ENCODE peak calls at places on chromosomes 13 and 19, in seven cellular contexts. K is Caki2; D is kidney tubule cell; R is suprapubic skin; P is NCI-H187 treated with DMSO at 0.1 percent for 48 hours; X is T1000; T is stimulated activated CD4-positive, alpha-beta T cell treated with anti-CD3 and anti-CD28 coated beads, TNF-alpha, amount 100 ng/mL, for 48 hours. E is an unnamed sample.

GRCh38 chr13:51681037-51681678 is 96.9 kb downstream of the WDFY2 start:
- DNase-seq in K (peak), D (peak), R (no peak), P (no peak), X (no peak), T (no peak), E (no peak)

GRCh38 chr13:28623782-28624706 is 34.9 kb upstream of the POMP start:
- DNase-seq in K (no peak), D (no peak), R (no peak), P (no peak), X (no peak), T (no peak), E (no peak)

GRCh38 chr13:49664606-49665005 is 26.7 kb downstream of the EBPL start:
- DNase-seq in K (no peak), D (no peak), R (no peak), P (no peak), X (no peak), T (no peak), E (no peak)

GRCh38 chr13:23570931-23571330 is 719 bp downstream of the TNFRSF19 start:
- DNase-seq in K (no peak), D (peak), R (no peak), P (no peak), X (no peak), T (no peak), E (no peak)

GRCh38 chr13:24683833-24684599 is 3.8 kb downstream of the ATP12A start:
- DNase-seq in K (peak), D (peak), R (no peak), P (no peak), X (no peak), T (peak), E (peak)

GRCh38 chr19:15631817-15632216 is 8.9 kb upstream of the CYP4F3 start:
- DNase-seq in K (no peak), D (peak), R (no peak), P (no peak), X (no peak), T (peak), E (peak)

GRCh38 chr13:20721454-20722357 is 18.2 kb downstream of the IL17D start:
- DNase-seq in K (no peak), D (peak), R (no peak), P (no peak), X (no peak), T (no peak), E (no peak)

GRCh38 chr19:31595521-31595920 is 246.3 kb upstream of the TSHZ3 start:
- DNase-seq in K (no peak), D (no peak), R (no peak), P (no peak), X (no peak), T (no peak), E (no peak)

GRCh38 chr13:110876592-110876991 is 38.3 kb downstream of the ANKRD10 start:
- DNase-seq in K (no peak), D (no peak), R (no peak), P (no peak), X (no peak), T (no peak), E (no peak)

GRCh38 chr19:9205506-9206113 is 13.8 kb downstream of the OR7D4 start:
- DNase-seq in K (peak), D (peak), R (peak), P (no peak), X (peak), T (peak), E (peak)

GRCh38 chr13:48596128-48596429 is 57.6 kb upstream of the CYSLTR2 start:
- DNase-seq in K (no peak), D (no peak), R (no peak), P (no peak), X (no peak), T (no peak), E (no peak)

GRCh38 chr13:24313449-24313848 is 4.1 kb downstream of the C1QTNF9 start:
- DNase-seq in K (no peak), D (no peak), R (no peak), P (no peak), X (no peak), T (no peak), E (no peak)

GRCh38 chr13:99198630-99199029 is 2.0 kb upstream of the UBAC2 start:
- DNase-seq in K (no peak), D (no peak), R (no peak), P (no peak), X (no peak), T (no peak), E (no peak)

GRCh38 chr19:5156231-5156986 is 184.2 kb downstream of the PTPRS start:
- DNase-seq in K (no peak), D (no peak), R (no peak), P (no peak), X (no peak), T (no peak), E (no peak)

GRCh38 chr13:39401091-39401647 is 201.8 kb downstream of the LHFPL6 start:
- DNase-seq in K (peak), D (peak), R (no peak), P (no peak), X (no peak), T (no peak), E (no peak)

GRCh38 chr13:25874907-25875306 is 176.9 kb downstream of the SHISA2 start:
- DNase-seq in K (no peak), D (no peak), R (no peak), P (no peak), X (no peak), T (peak), E (no peak)

GRCh38 chr19:39846176-39846677 is at the start of gene FBL:
- DNase-seq in K (peak), D (peak), R (peak), P (peak), X (peak), T (peak), E (peak)

GRCh38 chr19:39193785-39194184 is 3.0 kb upstream of the NCCRP1 start:
- DNase-seq in K (peak), D (peak), R (no peak), P (no peak), X (no peak), T (no peak), E (no peak)

GRCh38 chr19:50489461-50490011 is 12.9 kb upstream of the GARIN5A start:
- DNase-seq in K (no peak), D (no peak), R (no peak), P (no peak), X (no peak), T (no peak), E (no peak)

GRCh38 chr13:99587893-99588606 is 86.8 kb downstream of the TM9SF2 start:
- DNase-seq in K (no peak), D (no peak), R (no peak), P (no peak), X (no peak), T (no peak), E (no peak)

GRCh38 chr13:98813993-98814392 is 61.5 kb upstream of the SLC15A1 start:
- DNase-seq in K (peak), D (no peak), R (no peak), P (no peak), X (no peak), T (no peak), E (no peak)

GRCh38 chr19:12843999-12844732 is 5.9 kb downstream of the MAST1 start:
- DNase-seq in K (no peak), D (no peak), R (no peak), P (no peak), X (no peak), T (no peak), E (no peak)

GRCh38 chr13:112603641-112604220 is 15.8 kb upstream of the TUBGCP3 start:
- DNase-seq in K (peak), D (no peak), R (no peak), P (no peak), X (no peak), T (no peak), E (no peak)

GRCh38 chr19:16969127-16969526 is 57.5 kb downstream of the CPAMD8 start:
- DNase-seq in K (no peak), D (no peak), R (no peak), P (no peak), X (no peak), T (no peak), E (no peak)

GRCh38 chr19:13078897-13079541 is 23.6 kb downstream of the LYL1 start:
- DNase-seq in K (no peak), D (no peak), R (no peak), P (no peak), X (no peak), T (no peak), E (no peak)

GRCh38 chr13:111937763-111938375 is 129.1 kb upstream of the SOX1 start:
- DNase-seq in K (peak), D (no peak), R (no peak), P (no peak), X (no peak), T (no peak), E (no peak)

GRCh38 chr19:49408816-49409440 is 14.3 kb downstream of the PTH2 start:
- DNase-seq in K (peak), D (peak), R (no peak), P (no peak), X (no peak), T (no peak), E (no peak)

GRCh38 chr19:29404951-29405727 is 120.7 kb upstream of the VSTM2B start:
- DNase-seq in K (no peak), D (no peak), R (no peak), P (peak), X (no peak), T (no peak), E (no peak)

GRCh38 chr13:50797081-50797480 is 46.4 kb downstream of the DLEU7 start:
- DNase-seq in K (no peak), D (no peak), R (no peak), P (no peak), X (no peak), T (no peak), E (no peak)

GRCh38 chr19:57435062-57435978 is at the start of gene ZNF749:
- DNase-seq in K (peak), D (peak), R (peak), P (peak), X (peak), T (peak), E (peak)

GRCh38 chr19:306151-306900 is 15.1 kb upstream of the PLPP2 start:
- DNase-seq in K (no peak), D (no peak), R (no peak), P (no peak), X (no peak), T (no peak), E (no peak)

GRCh38 chr13:49643003-49643651 is 14.8 kb downstream of the ARL11 start:
- DNase-seq in K (no peak), D (no peak), R (no peak), P (no peak), X (no peak), T (no peak), E (no peak)

GRCh38 chr13:106100261-106100919 is 435.1 kb downstream of the EFNB2 start:
- DNase-seq in K (no peak), D (peak), R (no peak), P (no peak), X (no peak), T (no peak), E (no peak)

E was measured in MM.1S.